ENCODE peak calls at places on chromosomes 4 and X, in eight cellular contexts. H is heart left ventricle, U is transverse colon, R is endodermal cell, M is left ventricle myocardium inferior, J is Calu3, C is fibroblast of mammary gland, O is ovary. N is an unnamed sample.

GRCh38 chrX:153732406-153732805 is 7.8 kb downstream of the ABCD1 start:
- DNase-seq in U (no peak), C (no peak), M (no peak), H (no peak), O (no peak), J (no peak), R (no peak), N (no peak)

GRCh38 chr4:1347410-1347864 is 429 bp downstream of the UVSSA start:
- DNase-seq in H (peak), U (peak), C (peak), R (peak), M (peak), J (peak), O (peak), N (peak)

GRCh38 chrX:96182366-96182765 is 502.3 kb upstream of the DIAPH2 start:
- DNase-seq in R (peak), M (no peak), C (peak), J (peak), U (peak), O (no peak), H (no peak), N (no peak)

GRCh38 chrX:94107981-94108380 is 434.0 kb downstream of the FAM133A start:
- DNase-seq in M (no peak), J (no peak), H (no peak), O (no peak), R (no peak), U (no peak), C (no peak), N (no peak)

GRCh38 chr4:175339100-175339707 is 421.0 kb downstream of the ADAM29 start:
- DNase-seq in J (no peak), O (no peak), U (no peak), R (no peak), H (no peak), M (no peak), C (peak), N (no peak)

GRCh38 chr4:8672486-8672885 is 79.9 kb downstream of the CPZ start:
- DNase-seq in R (no peak), U (no peak), M (no peak), J (no peak), C (no peak), O (no peak), H (no peak), N (no peak)

GRCh38 chr4:186808635-186809018 is 85.0 kb upstream of the FAT1 start:
- DNase-seq in U (no peak), R (no peak), M (no peak), C (peak), H (peak), J (peak), O (no peak), N (no peak)

GRCh38 chrX:18557879-18558278 is 114.0 kb downstream of the RS1 start:
- DNase-seq in H (no peak), O (no peak), J (no peak), U (no peak), M (no peak), C (no peak), R (no peak), N (no peak)

GRCh38 chr4:125010776-125011503 is 298.4 kb upstream of the ANKRD50 start:
- DNase-seq in U (no peak), C (no peak), M (no peak), H (no peak), R (peak), J (no peak), O (no peak), N (no peak)

GRCh38 chrX:55750256-55750655 is 32.7 kb downstream of the RRAGB start:
- DNase-seq in R (no peak), H (no peak), U (no peak), O (no peak), C (no peak), M (no peak), J (no peak), N (no peak)

GRCh38 chr4:24781999-24782745 is 13.2 kb upstream of the SOD3 start:
- DNase-seq in J (no peak), C (no peak), R (no peak), O (no peak), M (no peak), H (no peak), U (no peak), N (no peak)

GRCh38 chrX:46180258-46180687 is 364.9 kb downstream of the ZNF674 start:
- DNase-seq in J (peak), H (no peak), M (no peak), C (peak), R (peak), U (no peak), O (no peak), N (no peak)

GRCh38 chr4:98662619-98663225 is 4.3 kb upstream of the TSPAN5 start:
- DNase-seq in M (no peak), O (no peak), J (no peak), U (no peak), R (peak), C (no peak), H (no peak), N (no peak)

GRCh38 chrX:6002056-6002455 is 226.6 kb downstream of the NLGN4X start:
- DNase-seq in O (no peak), U (no peak), H (no peak), C (no peak), J (no peak), M (no peak), R (no peak), N (no peak)

GRCh38 chr4:140969296-140969695 is 164.0 kb downstream of the RNF150 start:
- DNase-seq in U (no peak), H (no peak), O (no peak), J (no peak), M (no peak), C (no peak), R (no peak), N (no peak)

GRCh38 chr4:5157721-5158390 is 106.6 kb downstream of the STK32B start:
- DNase-seq in O (no peak), U (no peak), R (no peak), M (no peak), H (no peak), C (no peak), J (no peak), N (no peak)

GRCh38 chr4:120636120-120636630 is 286.4 kb downstream of the PRDM5 start:
- DNase-seq in U (no peak), M (no peak), O (no peak), H (no peak), C (peak), J (no peak), R (no peak), N (no peak)

GRCh38 chr4:35166437-35166836 is 1077.9 kb downstream of the ARAP2 start:
- DNase-seq in U (no peak), C (no peak), O (no peak), J (no peak), R (no peak), H (no peak), M (no peak), N (no peak)

GRCh38 chrX:14963447-14964236 is 90.4 kb downstream of the MOSPD2 start:
- DNase-seq in R (no peak), H (no peak), U (no peak), C (peak), J (no peak), O (no peak), M (no peak), N (no peak)

GRCh38 chr4:91114386-91114785 is 987.2 kb downstream of the CCSER1 start:
- DNase-seq in C (no peak), H (no peak), R (no peak), O (no peak), J (no peak), M (no peak), U (no peak), N (no peak)

GRCh38 chr4:94516067-94516466 is 64.3 kb downstream of the PDLIM5 start:
- DNase-seq in M (no peak), C (peak), R (no peak), O (no peak), H (no peak), U (no peak), J (no peak), N (no peak)

GRCh38 chrX:102833136-102833535 is 103.9 kb upstream of the RAB40AL start:
- DNase-seq in M (no peak), O (no peak), U (no peak), C (peak), H (no peak), J (no peak), R (no peak), N (no peak)

GRCh38 chr4:16206848-16207247 is 19.4 kb downstream of the TAPT1 start:
- DNase-seq in R (peak), H (no peak), M (no peak), J (no peak), O (no peak), U (no peak), C (no peak), N (no peak)

GRCh38 chr4:94995684-94996394 is 238.1 kb downstream of the BMPR1B start:
- DNase-seq in C (peak), R (peak), U (no peak), O (no peak), M (no peak), J (no peak), H (peak), N (no peak)

GRCh38 chrX:81202413-81202794 is 502 bp downstream of the SH3BGRL start:
- DNase-seq in C (peak), O (no peak), M (no peak), U (no peak), R (peak), J (no peak), H (no peak), N (no peak)

GRCh38 chr4:186942745-186943606 is 219.3 kb upstream of the FAT1 start:
- DNase-seq in J (no peak), O (peak), C (peak), M (no peak), U (no peak), H (no peak), R (no peak), N (no peak)

GRCh38 chr4:124635331-124635730 is 77.2 kb downstream of the ANKRD50 start:
- DNase-seq in U (no peak), O (no peak), H (no peak), J (no peak), C (no peak), R (no peak), M (no peak), N (no peak)

GRCh38 chr4:120843840-120844527 is 78.5 kb downstream of the PRDM5 start:
- DNase-seq in H (no peak), M (peak), R (peak), U (peak), J (peak), C (no peak), O (peak), N (no peak)

GRCh38 chr4:102493794-102494193 is 7.4 kb upstream of the NFKB1 start:
- DNase-seq in O (no peak), M (no peak), H (no peak), J (no peak), C (no peak), U (peak), R (no peak), N (no peak)

GRCh38 chr4:127045872-127046271 is 586.9 kb upstream of the INTU start:
- DNase-seq in H (no peak), U (no peak), M (no peak), J (no peak), O (no peak), C (no peak), R (no peak), N (no peak)

GRCh38 chr4:186307916-186308315 is 41.9 kb downstream of the F11 start:
- DNase-seq in R (no peak), C (no peak), U (no peak), M (no peak), J (no peak), H (no peak), O (no peak), N (no peak)

GRCh38 chr4:184329235-184330007 is 111.7 kb upstream of the ENPP6 start:
- DNase-seq in U (peak), C (no peak), M (no peak), H (no peak), O (no peak), R (peak), J (no peak), N (no peak)

GRCh38 chr4:128385199-128385598 is 97.6 kb upstream of the PGRMC2 start:
- DNase-seq in J (no peak), U (no peak), C (no peak), H (no peak), O (no peak), M (no peak), R (no peak), N (no peak)

GRCh38 chr4:128385683-128386304 is 98.2 kb upstream of the PGRMC2 start:
- DNase-seq in U (no peak), O (no peak), J (no peak), M (no peak), H (no peak), R (no peak), C (peak), N (no peak)

GRCh38 chr4:128388352-128388630 is 100.7 kb upstream of the PGRMC2 start:
- DNase-seq in O (no peak), J (no peak), R (no peak), H (no peak), M (no peak), C (peak), U (no peak), N (no peak)

GRCh38 chr4:128387600-128388351 is 100.2 kb upstream of the PGRMC2 start:
- DNase-seq in M (no peak), U (no peak), R (no peak), J (no peak), H (no peak), O (no peak), C (peak), N (no peak)

GRCh38 chr4:128386761-128387599 is 99.4 kb upstream of the PGRMC2 start:
- DNase-seq in J (peak), H (peak), M (peak), U (peak), C (peak), O (peak), R (peak), N (peak)
- TF ChIP-seq CTCF in J (no peak), H (no peak), M (no peak), U (no peak), C (no peak), O (no peak), R (no peak), N (no peak)

DNA sequence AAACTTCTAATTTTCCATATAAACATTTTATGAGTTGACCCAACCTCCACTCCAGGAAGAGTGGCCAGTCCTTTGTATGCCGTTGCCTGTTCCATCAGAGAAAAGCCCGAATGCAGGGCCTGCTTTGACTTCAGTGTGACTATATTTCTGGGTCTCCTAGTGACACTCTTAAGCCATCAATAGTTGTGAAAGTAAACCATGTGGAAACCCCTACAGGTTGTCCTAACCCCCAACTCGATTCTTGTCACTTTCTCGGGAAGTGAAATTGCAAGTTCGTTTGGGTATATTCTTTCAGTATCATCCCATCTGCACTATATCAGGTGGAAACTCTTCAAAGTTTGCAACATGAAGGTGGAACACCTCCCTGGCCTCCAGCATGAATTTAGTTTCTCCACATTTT is 52.8 kb downstream of the EFHC2 start:
- DNase-seq in R (no peak), M (no peak), H (no peak), C (no peak), U (no peak), J (no peak), O (no peak), N (no peak)
- TF ChIP-seq CTCF in R (no peak), M (no peak), H (no peak), C (no peak), U (no peak), J (no peak), O (no peak), N (no peak)

GRCh38 chr4:22473268-22473667 is 42.6 kb downstream of the ADGRA3 start:
- DNase-seq in C (peak), U (no peak), J (no peak), H (no peak), O (no peak), R (no peak), M (no peak), N (no peak)

GRCh38 chr4:22474636-22475310 is 41.1 kb downstream of the ADGRA3 start:
- DNase-seq in J (no peak), R (no peak), H (no peak), O (no peak), U (no peak), M (no peak), C (peak), N (no peak)

GRCh38 chr4:22476011-22476410 is 39.9 kb downstream of the ADGRA3 start:
- DNase-seq in C (no peak), U (no peak), J (no peak), M (no peak), R (no peak), O (no peak), H (no peak), N (no peak)

GRCh38 chr4:22471419-22471818 is 44.4 kb downstream of the ADGRA3 start:
- DNase-seq in H (no peak), M (no peak), U (no peak), J (no peak), R (no peak), C (no peak), O (no peak), N (no peak)

DNA sequence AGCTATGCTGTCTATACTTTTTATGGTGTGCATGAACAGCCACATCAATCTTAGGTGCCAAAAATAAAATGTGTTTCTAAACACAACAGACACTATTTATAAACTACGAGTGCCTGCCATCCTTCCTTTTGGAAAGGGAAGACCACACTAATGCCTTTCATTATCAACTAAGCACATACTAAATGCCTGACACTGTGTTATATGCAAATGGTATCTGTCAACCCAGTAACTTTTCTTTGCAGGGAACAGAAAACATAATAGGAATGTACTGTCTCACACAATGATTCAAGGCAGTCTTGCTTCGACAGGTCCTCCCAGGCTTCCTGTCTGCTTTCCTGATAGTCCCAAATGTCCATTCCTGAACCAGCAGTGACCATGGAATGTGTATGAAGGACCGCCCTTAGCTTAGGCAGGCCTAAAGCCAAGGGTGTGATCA is 43.8 kb downstream of the ADGRA3 start:
- DNase-seq in U (no peak), O (no peak), C (no peak), J (no peak), M (no peak), R (no peak), H (no peak), N (no peak)
- TF ChIP-seq CTCF in U (no peak), O (no peak), C (no peak), J (no peak), M (no peak), R (no peak), H (no peak), N (no peak)

GRCh38 chr4:93414041-93414440 is 414.5 kb upstream of the ATOH1 start:
- DNase-seq in H (no peak), R (no peak), J (no peak), C (no peak), O (no peak), M (no peak), U (no peak), N (no peak)

GRCh38 chr4:93407493-93408275 is 420.9 kb upstream of the ATOH1 start:
- DNase-seq in J (no peak), R (no peak), U (no peak), C (no peak), M (no peak), H (no peak), O (no peak), N (no peak)

GRCh38 chr4:93409035-93409434 is 419.5 kb upstream of the ATOH1 start:
- DNase-seq in O (no peak), H (no peak), R (no peak), J (no peak), U (no peak), C (no peak), M (no peak), N (no peak)
- TF ChIP-seq CTCF in O (no peak), H (no peak), R (peak), J (no peak), U (no peak), C (no peak), M (no peak), N (no peak)

GRCh38 chrX:23667239-23668177 is at the start of gene PRDX4:
- DNase-seq in C (peak), J (peak), U (peak), M (peak), R (peak), H (peak), O (peak), N (peak)
- TF ChIP-seq CTCF in C (no peak), J (no peak), U (no peak), M (no peak), R (no peak), H (no peak), O (no peak), N (no peak)

GRCh38 chr4:336893-337142 is 796 bp upstream of the ZNF141 start:
- DNase-seq in H (no peak), R (no peak), U (no peak), J (peak), M (no peak), O (no peak), C (no peak), N (no peak)

GRCh38 chr4:337932-338758 is 531 bp downstream of the ZNF141 start:
- DNase-seq in M (no peak), U (no peak), O (peak), C (peak), H (peak), J (no peak), R (no peak), N (peak)

GRCh38 chr4:338759-339097 is 1.1 kb downstream of the ZNF141 start:
- DNase-seq in J (peak), M (no peak), C (peak), H (no peak), O (peak), R (peak), U (no peak), N (peak)

GRCh38 chr4:337143-337931 is at the start of gene ZNF141:
- DNase-seq in R (peak), C (peak), M (peak), U (peak), H (peak), J (peak), O (peak), N (peak)

DNA sequence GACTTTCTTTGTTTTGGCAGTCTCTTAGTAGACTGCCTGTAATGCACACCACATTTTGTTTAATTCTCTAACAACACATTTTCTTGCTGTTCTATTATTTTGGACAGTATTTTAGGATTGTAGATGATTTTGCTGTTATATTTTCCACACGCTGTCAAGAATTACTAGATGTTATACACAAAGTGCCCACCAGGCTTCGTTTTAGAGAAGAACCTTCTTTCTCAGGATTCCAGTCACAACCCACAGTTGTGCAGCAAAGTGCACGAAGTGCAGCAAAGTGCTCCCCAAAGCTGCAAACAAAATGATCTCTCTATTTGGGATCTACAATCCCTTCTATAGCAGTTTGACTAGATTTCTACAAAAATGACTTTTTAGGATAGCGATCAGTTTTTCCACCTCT is 2.4 kb downstream of the ZNF141 start:
- DNase-seq in O (no peak), H (no peak), R (no peak), M (no peak), J (no peak), U (no peak), C (no peak), N (no peak)
- TF ChIP-seq CTCF in O (no peak), H (peak), R (peak), M (peak), J (no peak), U (no peak), C (peak), N (no peak)

DNA sequence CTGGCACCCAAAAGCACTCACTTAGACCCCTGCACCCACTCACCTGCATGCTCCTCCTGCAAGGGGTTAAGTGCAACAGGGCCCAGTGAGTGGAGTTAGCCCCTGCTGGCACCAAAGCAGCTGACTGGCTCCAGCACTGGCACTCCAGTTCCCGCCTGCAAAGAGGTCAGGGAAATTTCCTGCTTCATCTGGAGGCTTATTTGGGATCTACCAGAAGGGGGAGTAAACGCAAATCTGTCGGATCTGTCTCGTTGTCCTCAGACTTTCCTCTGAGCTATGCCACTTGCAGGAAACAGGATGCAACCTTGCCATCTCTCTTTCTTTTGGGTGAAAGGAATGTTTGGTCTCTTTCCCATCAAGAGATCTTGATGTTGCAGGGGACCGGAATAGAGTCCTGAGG is 435.6 kb downstream of the PCDH10 start:
- DNase-seq in H (no peak), M (no peak), U (no peak), O (no peak), C (no peak), R (peak), J (no peak), N (no peak)
- TF ChIP-seq CTCF in H (no peak), M (no peak), U (no peak), O (no peak), C (no peak), R (peak), J (no peak), N (no peak)